ENCODE peak calls at places on chromosomes 13 and 19, in ten cellular contexts. R is stimulated activated naive CD8-positive, alpha-beta T cell treated with anti-CD3 and anti-CD28 coated beads, Interleukin-15, Interleukin-2, amounts not matched to agents 100 U/mL and 50 U/mL, for 24 hours; A is COR-L47; U is GF-D8; N is ovary; F is stimulated activated CD4-positive, alpha-beta T cell treated with anti-CD3 and anti-CD28 coated beads, Interleukin-2, amount 100 ng/mL, for 48 hours; X is HTR-8/SVneo; P is GM20000; G is HFFc6; Y is NCI-H526. M is an unnamed sample.

GRCh38 chr13:45194081-45194939 is 6.5 kb downstream of the KCTD4 start:
- DNase-seq in N (peak; percentile 52), F (no peak), U (no peak), Y (peak; percentile 38), R (no peak), X (no peak), G (no peak), A (no peak), P (no peak), M (no peak)

GRCh38 chr19:38879400-38879751 is 1.3 kb upstream of the RINL start:
- DNase-seq in G (no peak), R (no peak), Y (no peak), P (no peak), U (no peak), A (no peak), F (no peak), X (no peak), N (no peak), M (no peak)

GRCh38 chr13:81320516-81320915 is 979.6 kb upstream of the SPRY2 start:
- DNase-seq in R (no peak), P (no peak), G (no peak), X (no peak), F (no peak), A (no peak), Y (no peak), U (no peak), N (no peak), M (no peak)

GRCh38 chr13:76012091-76012721 is 376.1 kb downstream of the LMO7 start:
- DNase-seq in A (no peak), F (no peak), Y (no peak), N (no peak), R (no peak), G (peak; percentile 50), U (no peak), P (no peak), X (no peak), M (no peak)

GRCh38 chr13:114054269-114054668 is 78.2 kb downstream of the RASA3 start:
- DNase-seq in N (no peak), G (no peak), Y (no peak), R (peak; percentile 36), U (no peak), X (no peak), P (no peak), A (no peak), F (no peak), M (no peak)

GRCh38 chr19:45100797-45101196 is 7.8 kb downstream of the PPP1R37 start:
- DNase-seq in G (peak; percentile 63), A (no peak), N (no peak), Y (no peak), F (no peak), P (no peak), U (no peak), X (no peak), R (no peak), M (no peak)

GRCh38 chr19:32558607-32559228 is 22.3 kb upstream of the PDCD5 start:
- DNase-seq in Y (no peak), X (no peak), F (no peak), U (no peak), N (no peak), R (no peak), A (no peak), G (no peak), P (no peak), M (no peak)

GRCh38 chr13:102726430-102726829 is 31.6 kb upstream of the METTL21C start:
- DNase-seq in N (no peak), F (no peak), Y (no peak), G (no peak), R (no peak), P (peak; percentile 9), A (no peak), U (peak; percentile 73), X (no peak), M (no peak)

GRCh38 chr13:73820688-73821087 is 313.5 kb downstream of the KLF12 start:
- DNase-seq in U (no peak), G (no peak), R (no peak), P (peak; percentile 7), N (no peak), A (no peak), Y (no peak), X (no peak), F (no peak), M (no peak)

GRCh38 chr19:6126335-6126974 is 9.0 kb upstream of the ACSBG2 start:
- DNase-seq in R (no peak), F (no peak), P (peak; percentile 65), N (no peak), Y (peak; percentile 44), X (peak; percentile 74), A (peak; percentile 61), U (peak; percentile 55), G (peak; percentile 58), M (no peak)

GRCh38 chr19:29004796-29005195 is 208.2 kb downstream of the UQCRFS1 start:
- DNase-seq in A (no peak), F (no peak), N (no peak), X (no peak), R (no peak), Y (no peak), G (no peak), P (no peak), U (no peak), M (no peak)

GRCh38 chr19:14366529-14366928 is 14.7 kb upstream of the ADGRE5 start:
- DNase-seq in U (no peak), R (peak; percentile 87), G (peak; percentile 50), Y (peak; percentile 51), X (peak; percentile 69), P (peak; percentile 69), N (no peak), F (peak; percentile 80), A (peak; percentile 86), M (peak; percentile 78)

GRCh38 chr19:32870981-32871451 is 1.4 kb upstream of the SLC7A9 start:
- DNase-seq in F (no peak), Y (no peak), A (no peak), X (no peak), G (no peak), P (no peak), U (no peak), N (no peak), R (no peak), M (no peak)

GRCh38 chr13:30726192-30726591 is 9.2 kb upstream of the ALOX5AP start:
- DNase-seq in P (no peak), X (no peak), Y (no peak), A (no peak), U (no peak), N (no peak), G (peak; percentile 27), R (no peak), F (no peak), M (no peak)

GRCh38 chr13:40911341-40911740 is 107.8 kb downstream of the ELF1 start:
- DNase-seq in A (no peak), F (no peak), N (no peak), G (no peak), X (no peak), U (no peak), P (no peak), R (no peak), Y (no peak), M (no peak)

GRCh38 chr19:41945135-41945766 is 13.9 kb downstream of the RABAC1 start:
- DNase-seq in A (no peak), G (no peak), U (no peak), R (peak; percentile 91), N (no peak), F (peak; percentile 79), P (peak; percentile 90), Y (no peak), X (no peak), M (peak; percentile 92)

GRCh38 chr19:48591021-48591420 is 15.5 kb upstream of the SPACA4 start:
- DNase-seq in G (no peak), P (no peak), Y (no peak), U (no peak), N (no peak), X (no peak), R (no peak), A (no peak), F (no peak), M (no peak)

GRCh38 chr13:73194310-73194709 is 135.5 kb downstream of the KLF5 start:
- DNase-seq in N (no peak), R (no peak), P (no peak), U (no peak), F (no peak), Y (peak; percentile 62), A (no peak), X (no peak), G (no peak), M (no peak)

GRCh38 chr19:49512970-49513745 is 697 bp downstream of the FCGRT start:
- DNase-seq in P (peak; percentile 65), G (no peak), R (peak; percentile 56), X (peak; percentile 59), F (no peak), A (peak; percentile 66), N (peak; percentile 76), U (no peak), Y (peak; percentile 39), M (no peak)

GRCh38 chr19:34171539-34171876 is 796 bp upstream of the LSM14A start:
- DNase-seq in G (peak; percentile 85), F (no peak), R (peak; percentile 57), A (no peak), U (no peak), P (peak; percentile 65), X (peak; percentile 61), N (no peak), Y (no peak), M (no peak)

GRCh38 chr13:109162248-109163051 is 533.0 kb downstream of the MYO16 start:
- DNase-seq in A (no peak), G (no peak), P (peak; percentile 84), N (no peak), U (peak; percentile 72), X (no peak), R (peak; percentile 27), Y (no peak), F (peak; percentile 7), M (peak; percentile 87)

GRCh38 chr19:49857061-49857833 is 6.3 kb downstream of the PTOV1 start:
- DNase-seq in Y (no peak), U (no peak), N (no peak), R (no peak), F (no peak), X (no peak), P (no peak), G (no peak), A (no peak), M (no peak)

GRCh38 chr13:43431279-43431678 is 355.5 kb downstream of the ENOX1 start:
- DNase-seq in N (no peak), F (no peak), G (no peak), R (no peak), A (no peak), U (no peak), X (no peak), Y (no peak), P (no peak), M (no peak)

GRCh38 chr13:64684685-64685431 is 2545.3 kb downstream of the PCDH9 start:
- DNase-seq in U (no peak), P (no peak), F (no peak), N (no peak), Y (no peak), X (no peak), R (no peak), A (no peak), G (no peak), M (no peak)

GRCh38 chr13:72126424-72126823 is 259.4 kb upstream of the DACH1 start:
- DNase-seq in A (no peak), N (no peak), U (no peak), R (no peak), X (no peak), P (no peak), Y (no peak), G (no peak), F (no peak), M (no peak)

GRCh38 chr19:45468803-45469131 is 971 bp downstream of the FOSB start:
- DNase-seq in F (no peak), R (no peak), X (no peak), A (no peak), P (no peak), U (no peak), G (no peak), Y (no peak), N (no peak), M (no peak)

GRCh38 chr19:3073159-3073563 is 10.9 kb upstream of the TLE5 start:
- DNase-seq in A (peak; percentile 78), X (no peak), P (no peak), N (no peak), R (no peak), F (no peak), G (peak; percentile 49), U (no peak), Y (no peak), M (no peak)

GRCh38 chr19:4831351-4832340 is at the start of gene TICAM1:
- DNase-seq in P (peak; percentile 87), G (peak; percentile 40), U (no peak), R (peak; percentile 82), F (peak; percentile 64), A (no peak), N (peak; percentile 75), Y (no peak), X (peak; percentile 64), M (peak; percentile 68)

M was measured in stimulated activated naive B cell treated with anti-CD40 and anti-IgM and Interleukin-4, amounts not matched to agents 10 μg/mL and 1 μg/mL and 100 μg/mL, for 72 hours.